ENCODE peak calls at places on chromosomes 2 and 18, in five cellular contexts. J is AG04450, Z is mammary epithelial cell, H is GM23338, Q is upper lobe of left lung. R is an unnamed sample.

GRCh38 chr2:86368181-86368824 is 30.9 kb upstream of the REEP1 start:
- DNase-seq in J (no peak), Z (peak), H (peak), Q (peak), R (peak)

GRCh38 chr2:65371094-65371474 is 61.3 kb downstream of the SPRED2 start:
- DNase-seq in J (no peak), Z (no peak), H (no peak), Q (no peak), R (no peak)

GRCh38 chr2:160367887-160368286 is 125.7 kb downstream of the RBMS1 start:
- DNase-seq in J (peak), Z (peak), H (peak), Q (no peak), R (no peak)

GRCh38 chr2:60505240-60505639 is 48.2 kb downstream of the BCL11A start:
- DNase-seq in J (no peak), Z (peak), H (no peak), Q (no peak), R (no peak)

GRCh38 chr2:63192169-63192888 is 141.7 kb downstream of the OTX1 start:
- DNase-seq in J (no peak), Z (no peak), H (no peak), Q (no peak), R (no peak)

GRCh38 chr2:98532761-98533160 is 75.6 kb downstream of the COA5 start:
- DNase-seq in J (no peak), Z (no peak), H (no peak), Q (no peak), R (no peak)

GRCh38 chr18:49848115-49848514 is 34.8 kb upstream of the ACAA2 start:
- DNase-seq in J (no peak), Z (no peak), H (no peak), Q (no peak), R (no peak)

GRCh38 chr18:77108001-77108692 is 24.4 kb downstream of the MBP start:
- DNase-seq in J (peak), Z (no peak), H (no peak), Q (no peak), R (no peak)

GRCh38 chr2:3131636-3132326 is 245.8 kb downstream of the EIPR1 start:
- DNase-seq in J (no peak), Z (no peak), H (no peak), Q (no peak), R (no peak)

GRCh38 chr2:109523536-109524361 is 90.0 kb downstream of the SEPTIN10 start:
- DNase-seq in J (no peak), Z (no peak), H (no peak), Q (no peak), R (no peak)

GRCh38 chr2:110116033-110116710 is 550 bp upstream of the MALL start:
- DNase-seq in J (no peak), Z (no peak), H (peak), Q (no peak), R (no peak)

GRCh38 chr2:235216901-235217300 is 265.1 kb downstream of the SH3BP4 start:
- DNase-seq in J (no peak), Z (no peak), H (no peak), Q (no peak), R (no peak)

GRCh38 chr2:67880291-67880761 is 182.5 kb downstream of the C1D start:
- DNase-seq in J (no peak), Z (peak), H (no peak), Q (peak), R (no peak)

GRCh38 chr2:233325814-233326213 is 18.2 kb downstream of the SAG start:
- DNase-seq in J (no peak), Z (no peak), H (no peak), Q (no peak), R (no peak)

GRCh38 chr18:832085-832681 is 20.1 kb upstream of the YES1 start:
- DNase-seq in J (no peak), Z (no peak), H (peak), Q (peak), R (no peak)

GRCh38 chr2:58984731-58985130 is 743.6 kb upstream of the FANCL start:
- DNase-seq in J (no peak), Z (peak), H (no peak), Q (no peak), R (no peak)

GRCh38 chr2:205557873-205558272 is 124.4 kb upstream of the NRP2 start:
- DNase-seq in J (no peak), Z (no peak), H (no peak), Q (no peak), R (no peak)

GRCh38 chr2:72993147-72993546 is 75.8 kb downstream of the EMX1 start:
- DNase-seq in J (no peak), Z (no peak), H (peak), Q (no peak), R (peak)

GRCh38 chr2:219471476-219472371 is 27.0 kb upstream of the GMPPA start:
- DNase-seq in J (no peak), Z (no peak), H (no peak), Q (peak), R (no peak)

GRCh38 chr2:169968767-169969166 is 141.5 kb downstream of the UBR3 start:
- DNase-seq in J (no peak), Z (no peak), H (no peak), Q (no peak), R (no peak)

GRCh38 chr2:43897492-43897891 is 58.7 kb downstream of the ABCG8 start:
- DNase-seq in J (no peak), Z (no peak), H (no peak), Q (no peak), R (no peak)

GRCh38 chr2:238100049-238100820 is at the start of gene ESPNL:
- DNase-seq in J (no peak), Z (no peak), H (no peak), Q (peak), R (no peak)

GRCh38 chr2:28681216-28681981 is 70.2 kb upstream of the PPP1CB start:
- DNase-seq in J (no peak), Z (peak), H (no peak), Q (no peak), R (peak)

GRCh38 chr2:218010116-218010837 is 7.5 kb upstream of the TNS1 start:
- DNase-seq in J (no peak), Z (peak), H (peak), Q (peak), R (no peak)

GRCh38 chr2:134522856-134523460 is 195.8 kb downstream of the TMEM163 start:
- DNase-seq in J (no peak), Z (no peak), H (no peak), Q (no peak), R (no peak)

GRCh38 chr2:40230717-40231300 is 221.1 kb downstream of the SLC8A1 start:
- DNase-seq in J (no peak), Z (peak), H (no peak), Q (no peak), R (no peak)

DNA sequence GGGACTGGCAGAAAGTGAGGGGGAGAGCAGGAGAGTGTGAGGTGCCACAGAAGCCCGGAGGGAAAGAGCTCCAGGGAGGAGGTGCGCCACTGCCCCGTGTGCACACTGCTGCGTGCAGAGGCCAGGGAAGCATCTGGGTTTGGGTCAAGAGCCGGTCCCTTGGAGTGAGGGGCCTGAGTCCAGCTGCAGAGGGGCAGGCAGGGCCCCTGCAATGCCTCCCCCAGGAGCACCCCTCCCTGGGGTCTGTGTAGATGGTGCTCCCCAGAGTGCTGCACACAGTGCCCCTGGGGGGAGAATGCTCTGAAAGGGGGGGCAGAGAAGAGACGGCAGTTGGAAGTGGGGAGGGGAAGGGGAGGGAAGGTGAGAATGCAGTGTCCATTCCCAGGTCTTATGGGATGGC is 3.7 kb upstream of the LIMS2 start:
- DNase-seq in J (no peak), Z (no peak), H (no peak), Q (peak), R (no peak)
- H3K27ac ChIP-seq in J (no peak), Z (no peak), H (no peak), Q (no peak), R (no peak)

GRCh38 chr2:195656859-195657633 is at the start of gene SLC39A10:
- DNase-seq in J (peak), Z (peak), H (peak), Q (peak), R (peak)
- TF ChIP-seq CTCF in J (no peak), Z (no peak), H (no peak), Q (peak), R (no peak)

GRCh38 chr2:196331816-196332215 is 160.4 kb upstream of the STK17B start:
- DNase-seq in J (no peak), Z (no peak), H (no peak), Q (no peak), R (no peak)
- H3K27ac ChIP-seq in J (no peak), Z (no peak), H (no peak), Q (peak), R (no peak)

GRCh38 chr2:221103930-221104329 is 468.2 kb downstream of the EPHA4 start:
- DNase-seq in J (no peak), Z (no peak), H (no peak), Q (no peak), R (no peak)
- TF ChIP-seq CTCF in J (no peak), Z (no peak), H (no peak), Q (no peak), R (no peak)

GRCh38 chr2:138494265-138494966 is 7.2 kb upstream of the SPOPL start:
- DNase-seq in J (no peak), Z (no peak), H (no peak), Q (no peak), R (no peak)
- H3K27ac ChIP-seq in J (no peak), Z (no peak), H (no peak), Q (no peak), R (no peak)

GRCh38 chr2:37575780-37576179 is 95.7 kb downstream of the CDC42EP3 start:
- DNase-seq in J (no peak), Z (no peak), H (no peak), Q (no peak), R (no peak)
- TF ChIP-seq CTCF in J (peak), Z (peak), H (peak), Q (no peak), R (no peak)

GRCh38 chr18:12307871-12308385 is at the start of gene TUBB6:
- DNase-seq in J (no peak), Z (peak), H (peak), Q (peak), R (no peak)
- H3K27ac ChIP-seq in J (peak), Z (peak), H (peak), Q (peak), R (no peak)

DNA sequence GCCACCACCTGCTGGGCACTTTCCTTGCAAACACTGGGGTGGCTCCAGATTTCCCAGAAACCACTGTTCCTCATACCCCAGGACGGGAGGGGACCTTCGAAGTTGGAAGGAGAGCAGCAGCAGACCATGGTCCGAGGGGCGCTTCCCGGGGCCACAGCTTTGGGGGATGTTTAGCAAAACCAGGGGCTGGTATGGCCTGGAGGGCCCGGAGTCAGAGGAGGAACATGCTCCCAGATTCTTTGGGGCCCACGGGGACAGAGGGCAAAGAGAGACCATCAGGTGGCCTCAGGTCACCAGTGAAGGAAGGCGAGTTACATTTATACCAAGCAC is 25.3 kb downstream of the HS6ST1 start:
- DNase-seq in J (no peak), Z (no peak), H (no peak), Q (no peak), R (no peak)
- TF ChIP-seq CTCF in J (no peak), Z (no peak), H (no peak), Q (no peak), R (no peak)

DNA sequence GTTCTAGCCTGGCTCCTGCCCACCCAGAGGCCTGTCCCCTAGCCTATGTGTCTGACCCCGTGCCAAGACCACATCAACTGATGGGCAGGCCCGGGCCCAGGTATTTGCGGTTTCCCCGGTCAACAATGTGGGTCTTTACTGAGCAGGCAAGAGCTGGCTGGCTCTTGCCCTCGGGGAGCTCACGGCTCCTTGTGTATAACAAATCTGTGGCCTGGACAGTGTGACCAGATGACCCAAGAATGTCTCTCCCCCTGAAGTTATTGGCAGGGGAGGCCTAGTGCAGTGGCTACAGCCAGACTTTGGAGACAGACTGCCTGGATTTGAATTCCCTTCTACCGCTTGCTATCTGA is 179.6 kb downstream of the KLHL29 start:
- DNase-seq in J (no peak), Z (peak), H (no peak), Q (no peak), R (no peak)
- H3K27ac ChIP-seq in J (peak), Z (no peak), H (no peak), Q (peak), R (no peak)

DNA sequence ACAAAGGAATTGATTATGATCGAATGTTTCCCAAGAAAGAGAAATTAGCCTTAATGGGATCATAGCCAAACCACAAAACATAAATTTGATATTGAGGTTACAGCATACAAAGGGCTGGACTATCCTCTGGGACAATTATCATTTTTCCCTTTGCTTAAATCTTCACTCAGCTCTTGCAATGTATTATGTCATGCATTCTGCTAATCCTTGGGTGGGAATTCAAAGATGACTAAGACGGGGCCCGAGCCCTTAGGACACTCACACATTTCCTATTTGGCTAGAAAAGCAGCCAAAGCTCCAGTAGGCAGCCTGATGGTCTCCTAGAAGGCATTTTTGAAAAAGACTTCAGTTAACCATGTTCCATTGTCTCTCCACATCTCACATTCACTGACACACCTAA is 17.2 kb upstream of the NMI start:
- DNase-seq in J (peak), Z (peak), H (no peak), Q (no peak), R (no peak)
- TF ChIP-seq CTCF in J (no peak), Z (no peak), H (no peak), Q (no peak), R (no peak)

R was measured in CD4-positive, alpha-beta T cell.